ENCODE peak calls at places on chromosome 1, in four cellular contexts. U, L, C and B are unnamed samples.

GRCh38 chr1:221344693-221345092 is 397.2 kb downstream of the DUSP10 start:
- DNase-seq in U (peak; percentile 63), L (no peak), C (no peak), B (no peak)

GRCh38 chr1:28807046-28807445 is 4.9 kb upstream of the OPRD1 start:
- DNase-seq in U (no peak), L (no peak), C (no peak), B (no peak)

GRCh38 chr1:9041116-9041779 is 15.0 kb upstream of the SLC2A7 start:
- DNase-seq in U (no peak), L (no peak), C (no peak), B (no peak)

GRCh38 chr1:76933847-76934657 is 66.8 kb downstream of the ST6GALNAC5 start:
- DNase-seq in U (no peak), L (no peak), C (no peak), B (no peak)

GRCh38 chr1:212070720-212071302 is 35.3 kb downstream of the DTL start:
- DNase-seq in U (peak; percentile 38), L (peak; percentile 54), C (peak; percentile 43), B (no peak)

GRCh38 chr1:15429701-15430149 is 8.5 kb upstream of the CTRC start:
- DNase-seq in U (peak; percentile 48), L (no peak), C (peak; percentile 69), B (no peak)

GRCh38 chr1:171251042-171251740 is 2.9 kb downstream of the FMO1 start:
- DNase-seq in U (peak; percentile 23), L (no peak), C (no peak), B (no peak)

GRCh38 chr1:240739139-240739538 is 127.2 kb upstream of the GREM2 start:
- DNase-seq in U (no peak), L (no peak), C (no peak), B (no peak)

GRCh38 chr1:2978691-2979190 is 42.5 kb upstream of the ACTRT2 start:
- DNase-seq in U (no peak), L (no peak), C (no peak), B (no peak)

GRCh38 chr1:56953386-56953785 is 12.4 kb downstream of the C8B start:
- DNase-seq in U (no peak), L (no peak), C (no peak), B (no peak)

GRCh38 chr1:98661544-98662353 is at the start of gene SNX7:
- DNase-seq in U (peak; percentile 77), L (peak; percentile 27), C (peak; percentile 70), B (no peak)

GRCh38 chr1:150406483-150406882 is 42.5 kb downstream of the RPRD2 start:
- DNase-seq in U (no peak), L (no peak), C (peak; percentile 47), B (no peak)

GRCh38 chr1:226719596-226720386 is 19.3 kb downstream of the ITPKB start:
- DNase-seq in U (no peak), L (no peak), C (no peak), B (no peak)

GRCh38 chr1:16173447-16174260 is 17.8 kb upstream of the EPHA2 start:
- DNase-seq in U (peak; percentile 48), L (no peak), C (peak; percentile 91), B (no peak)

GRCh38 chr1:202192770-202193613 is 607 bp upstream of the LGR6 start:
- DNase-seq in U (peak; percentile 16), L (peak; percentile 15), C (peak; percentile 60), B (no peak)

GRCh38 chr1:10962483-10962882 is 50.0 kb upstream of the TARDBP start:
- DNase-seq in U (no peak), L (no peak), C (no peak), B (no peak)

GRCh38 chr1:17119744-17120482 is 662 bp upstream of the PADI2 start:
- DNase-seq in U (no peak), L (no peak), C (no peak), B (no peak)

GRCh38 chr1:50975436-50975835 is 5.4 kb downstream of the CDKN2C start:
- DNase-seq in U (no peak), L (no peak), C (no peak), B (no peak)

GRCh38 chr1:236070753-236071152 is 5.9 kb upstream of the NID1 start:
- DNase-seq in U (no peak), L (no peak), C (no peak), B (no peak)

GRCh38 chr1:113538225-113538624 is 147.9 kb downstream of the MAGI3 start:
- DNase-seq in U (peak; percentile 31), L (no peak), C (no peak), B (no peak)

GRCh38 chr1:145961425-145962156 is 2.8 kb downstream of the ANKRD34A start:
- DNase-seq in U (peak; percentile 48), L (no peak), C (no peak), B (no peak)

GRCh38 chr1:101108123-101108522 is 82.5 kb upstream of the DPH5 start:
- DNase-seq in U (no peak), L (no peak), C (no peak), B (no peak)

GRCh38 chr1:145545055-145545454 is 62.7 kb upstream of the GPR89A start:
- DNase-seq in U (no peak), L (no peak), C (no peak), B (no peak)

GRCh38 chr1:192311281-192311680 is 5.5 kb upstream of the RGS21 start:
- DNase-seq in U (peak; percentile 11), L (peak; percentile 54), C (peak; percentile 40), B (no peak)

GRCh38 chr1:4621646-4622045 is 32.8 kb upstream of the AJAP1 start:
- DNase-seq in U (no peak), L (no peak), C (no peak), B (no peak)

GRCh38 chr1:48947761-48948537 is 171.3 kb upstream of the BEND5 start:
- DNase-seq in U (no peak), L (no peak), C (no peak), B (no peak)

GRCh38 chr1:32398401-32398800 is 4.2 kb upstream of the BSDC1 start:
- DNase-seq in U (peak; percentile 30), L (no peak), C (no peak), B (no peak)

GRCh38 chr1:37274896-37275631 is 199.3 kb upstream of the ZC3H12A start:
- DNase-seq in U (no peak), L (no peak), C (no peak), B (no peak)

GRCh38 chr1:31617917-31618746 is 643 bp downstream of the HCRTR1 start:
- DNase-seq in U (no peak), L (no peak), C (peak; percentile 27), B (no peak)

GRCh38 chr1:201370500-201370899 is 7.0 kb downstream of the TNNT2 start:
- DNase-seq in U (no peak), L (no peak), C (no peak), B (no peak)

GRCh38 chr1:22731924-22732522 is 21.4 kb downstream of the EPHB2 start:
- DNase-seq in U (no peak), L (no peak), C (peak; percentile 43), B (no peak)

GRCh38 chr1:25675729-25676476 is 59.3 kb downstream of the MAN1C1 start:
- DNase-seq in U (no peak), L (no peak), C (no peak), B (no peak)

GRCh38 chr1:88433556-88433955 is 250.5 kb upstream of the PKN2 start:
- DNase-seq in U (no peak), L (no peak), C (no peak), B (no peak)

GRCh38 chr1:84698718-84699117 is 8.5 kb upstream of the SSX2IP start:
- DNase-seq in U (peak; percentile 79), L (peak; percentile 45), C (peak; percentile 19), B (peak; percentile 42)

GRCh38 chr1:16138772-16139221 is 17.1 kb downstream of the EPHA2 start:
- DNase-seq in U (no peak), L (no peak), C (no peak), B (no peak)

GRCh38 chr1:226708342-226708780 is 30.7 kb downstream of the ITPKB start:
- DNase-seq in U (peak; percentile 91), L (no peak), C (no peak), B (peak; percentile 56)

GRCh38 chr1:226723640-226724532 is 15.2 kb downstream of the ITPKB start:
- DNase-seq in U (no peak), L (peak; percentile 62), C (no peak), B (no peak)

GRCh38 chr1:50783286-50783685 is 176.8 kb downstream of the FAF1 start:
- DNase-seq in U (no peak), L (no peak), C (no peak), B (no peak)

GRCh38 chr1:115337276-115337632 is 795 bp downstream of the NGF start:
- DNase-seq in U (no peak), L (no peak), C (no peak), B (no peak)
- H3K4me3 ChIP-seq in U (peak overlapping the region; percentile 90), L (peak overlapping the region; percentile 83), C (peak overlapping the region; percentile 71), B (peak overlapping the region; percentile 97)

DNA sequence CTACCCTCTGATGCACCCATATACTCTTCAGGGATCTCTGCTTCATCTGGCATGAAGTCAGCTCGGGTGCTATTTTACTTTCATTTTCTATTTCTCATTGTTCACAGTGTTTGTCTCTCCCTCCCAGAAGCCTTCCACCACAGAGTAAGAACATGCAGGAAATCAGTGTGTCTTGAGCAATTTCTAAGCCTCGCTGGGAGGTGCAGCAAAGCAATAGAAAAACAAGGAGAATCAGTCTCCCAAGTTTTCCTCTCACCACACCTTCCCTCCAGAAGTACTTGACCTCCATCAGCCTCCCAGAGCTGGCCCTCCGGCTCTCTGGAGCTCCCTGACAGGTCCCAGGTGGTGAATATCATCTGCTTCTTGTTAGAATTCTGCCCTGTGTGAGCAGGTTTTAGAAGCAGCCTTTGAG is 594.7 kb upstream of the CAMK1G start:
- DNase-seq in U (peak; percentile 34), L (peak; percentile 42), C (peak; percentile 1), B (no peak)
- H3K4me3 ChIP-seq in U (peak overlapping the region; percentile 60), L (no peak overlapping the region), C (peak overlapping the region; percentile 22), B (peak overlapping the region; percentile 33)

DNA sequence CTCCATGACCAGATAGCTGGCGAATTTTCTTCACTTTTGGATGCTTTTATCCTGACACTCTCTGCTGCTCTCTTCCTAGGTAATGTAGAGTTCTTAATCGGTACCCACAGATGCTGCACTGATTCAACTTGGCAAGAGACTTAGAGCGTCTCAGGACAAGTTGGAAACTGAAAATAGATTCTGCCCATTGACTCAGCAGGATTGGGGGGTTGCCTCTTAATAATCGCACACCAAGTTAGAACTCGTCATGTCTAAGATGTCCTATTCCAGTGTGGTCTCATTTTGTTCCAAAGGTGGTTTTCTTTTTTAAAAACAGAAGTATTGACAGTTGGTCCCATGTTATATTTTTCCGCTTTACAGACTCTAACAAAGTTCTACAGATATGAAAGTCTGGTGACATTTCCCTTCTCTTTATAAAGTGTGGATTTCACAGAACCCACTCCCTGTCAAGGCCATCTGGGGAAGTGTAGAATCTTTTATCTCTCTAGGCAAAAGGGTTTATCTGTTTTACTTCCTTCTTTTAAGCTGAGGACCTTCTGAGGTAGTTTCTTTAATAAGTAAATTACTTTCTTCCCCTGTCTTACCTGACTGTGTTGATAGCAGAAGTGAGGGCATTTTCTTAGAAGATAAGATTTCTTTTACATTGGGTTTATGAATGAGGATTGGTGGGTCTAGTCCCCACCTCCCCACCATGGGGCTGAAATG is 12.1 kb upstream of the DIPK1A start:
- DNase-seq in U (no peak), L (no peak), C (no peak), B (no peak)
- H3K4me3 ChIP-seq in U (no peak overlapping the region), L (no peak overlapping the region), C (no peak overlapping the region), B (no peak overlapping the region)

DNA sequence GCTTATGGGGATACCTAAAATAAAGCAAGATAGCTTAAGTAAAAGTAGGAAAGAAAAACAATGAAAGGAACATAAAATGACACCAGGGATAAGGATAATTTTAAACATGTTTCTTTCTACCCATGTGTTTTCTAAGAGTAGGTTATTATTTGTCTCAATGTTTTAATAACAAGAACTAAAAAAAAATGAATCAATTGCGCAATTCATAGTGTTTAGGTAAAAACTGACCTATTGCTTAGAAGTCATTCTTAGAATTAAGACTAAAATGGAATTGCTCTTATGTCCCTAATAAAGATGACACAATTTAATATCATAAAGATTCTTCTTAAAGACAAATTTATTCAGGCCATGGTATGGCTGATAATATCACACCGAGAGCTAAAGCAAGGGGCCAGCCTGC is 58.0 kb upstream of the COL24A1 start:
- DNase-seq in U (no peak), L (no peak), C (no peak), B (no peak)
- H3K4me3 ChIP-seq in U (no peak overlapping the region), L (no peak overlapping the region), C (no peak overlapping the region), B (no peak overlapping the region)

GRCh38 chr1:83692524-83693336 is 306.2 kb downstream of the TTLL7 start:
- DNase-seq in U (peak; percentile 26), L (no peak), C (no peak), B (peak; percentile 15)
- H3K4me3 ChIP-seq in U (peak overlapping the region; percentile 32), L (peak overlapping the region; percentile 19), C (no peak overlapping the region), B (peak overlapping the region; percentile 17)